ENCODE peak calls at places on chromosome 20, in six cellular contexts. R is hepatocyte, Z is aorta, S is brain microvascular endothelial cell, Q is IMR-90, T is small intestine. N is an unnamed sample.

GRCh38 chr20:63469019-63469712 is 3.3 kb downstream of the KCNQ2 start:
- DNase-seq in R (no peak), S (no peak), Z (no peak), T (no peak), Q (no peak), N (no peak)

GRCh38 chr20:52805128-52805527 is 167.0 kb upstream of the TSHZ2 start:
- DNase-seq in Q (no peak), S (no peak), T (no peak), R (no peak), Z (no peak), N (no peak)

GRCh38 chr20:47557218-47557617 is 55.5 kb downstream of the NCOA3 start:
- DNase-seq in Z (no peak), Q (no peak), T (no peak), R (no peak), S (no peak), N (no peak)

GRCh38 chr20:63942250-63943006 is 13.8 kb downstream of the UCKL1 start:
- DNase-seq in Z (peak), R (no peak), Q (peak), S (no peak), T (peak), N (no peak)

GRCh38 chr20:34240121-34240520 is 1.1 kb upstream of the ASIP start:
- DNase-seq in Q (no peak), R (no peak), T (no peak), Z (no peak), S (no peak), N (no peak)

GRCh38 chr20:33279261-33279910 is 3.6 kb upstream of the BPIFB1 start:
- DNase-seq in T (no peak), Z (no peak), Q (no peak), S (no peak), R (no peak), N (no peak)

GRCh38 chr20:24653306-24653705 is 183.9 kb downstream of the SYNDIG1 start:
- DNase-seq in T (peak), R (peak), Z (no peak), S (no peak), Q (peak), N (no peak)

GRCh38 chr20:43993552-43993951 is 78.9 kb downstream of the TOX2 start:
- DNase-seq in Q (peak), S (no peak), Z (no peak), R (no peak), T (no peak), N (no peak)

GRCh38 chr20:58173930-58174707 is 54.3 kb downstream of the ANKRD60 start:
- DNase-seq in Q (no peak), R (peak), S (no peak), Z (no peak), T (no peak), N (no peak)

GRCh38 chr20:58173091-58173490 is 55.4 kb downstream of the ANKRD60 start:
- DNase-seq in S (no peak), Z (no peak), R (no peak), Q (no peak), T (no peak), N (no peak)

GRCh38 chr20:58174708-58175287 is 53.7 kb downstream of the ANKRD60 start:
- DNase-seq in R (no peak), Z (peak), S (no peak), Q (no peak), T (no peak), N (no peak)

GRCh38 chr20:58175836-58176235 is 52.6 kb downstream of the ANKRD60 start:
- DNase-seq in S (no peak), R (no peak), T (no peak), Q (no peak), Z (no peak), N (no peak)

GRCh38 chr20:58175425-58175824 is 53.0 kb downstream of the ANKRD60 start:
- DNase-seq in T (no peak), R (no peak), Z (no peak), S (no peak), Q (no peak), N (no peak)
- H3K27ac ChIP-seq in T (peak), R (peak), Z (peak), S (no peak), Q (no peak), N (no peak)

GRCh38 chr20:11210611-11211010 is 536.8 kb upstream of the JAG1 start:
- DNase-seq in T (no peak), Z (no peak), S (no peak), R (no peak), Q (no peak), N (no peak)

GRCh38 chr20:11200423-11200822 is 526.6 kb upstream of the JAG1 start:
- DNase-seq in Q (no peak), S (no peak), R (no peak), Z (no peak), T (peak), N (no peak)

GRCh38 chr20:11204926-11205768 is 531.3 kb upstream of the JAG1 start:
- DNase-seq in S (peak), Q (peak), R (peak), T (peak), Z (peak), N (no peak)

GRCh38 chr20:11207749-11208502 is 534.1 kb upstream of the JAG1 start:
- DNase-seq in R (peak), T (peak), Z (peak), Q (peak), S (peak), N (peak)

DNA sequence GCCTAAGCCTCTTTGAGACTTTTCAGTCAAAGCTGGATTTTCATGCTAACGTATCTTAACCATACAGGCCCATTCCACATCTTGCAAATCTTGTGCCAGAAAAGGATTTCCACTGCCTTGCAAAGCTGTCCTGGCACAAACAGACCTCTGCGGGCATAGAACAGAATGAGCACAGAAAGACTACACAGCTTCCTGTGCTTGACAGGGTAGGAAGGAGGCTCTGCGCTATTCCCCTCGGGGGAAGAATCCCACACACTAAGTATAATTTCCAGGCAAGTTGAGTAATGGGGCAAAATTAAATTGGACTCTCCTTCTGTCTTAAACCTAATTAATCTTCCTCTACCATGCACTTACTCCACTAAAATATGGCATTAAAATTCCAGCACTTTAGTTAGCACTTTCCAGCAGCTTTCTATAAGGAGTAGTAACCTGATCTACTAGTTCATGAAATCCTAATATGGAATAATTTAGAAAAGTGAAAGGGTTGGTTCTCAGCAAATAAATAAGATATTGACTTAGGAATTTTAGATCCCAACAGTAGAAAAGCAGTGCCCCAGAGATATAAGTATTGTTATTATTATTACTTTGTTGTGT is 532.1 kb upstream of the JAG1 start:
- DNase-seq in Z (no peak), Q (no peak), S (no peak), R (no peak), T (no peak), N (no peak)
- H3K27ac ChIP-seq in Z (peak), Q (no peak), S (no peak), R (no peak), T (no peak), N (peak)

GRCh38 chr20:22320245-22320915 is 264.0 kb downstream of the FOXA2 start:
- DNase-seq in T (no peak), Q (no peak), Z (no peak), R (no peak), S (no peak), N (peak)

GRCh38 chr20:22321191-22321590 is 263.2 kb downstream of the FOXA2 start:
- DNase-seq in S (no peak), Z (no peak), R (no peak), T (no peak), Q (no peak), N (no peak)

GRCh38 chr20:22322513-22322912 is 261.9 kb downstream of the FOXA2 start:
- DNase-seq in T (no peak), R (no peak), Q (no peak), Z (no peak), S (no peak), N (no peak)
- H3K27ac ChIP-seq in T (no peak), R (no peak), Q (no peak), Z (no peak), S (no peak), N (no peak)

DNA sequence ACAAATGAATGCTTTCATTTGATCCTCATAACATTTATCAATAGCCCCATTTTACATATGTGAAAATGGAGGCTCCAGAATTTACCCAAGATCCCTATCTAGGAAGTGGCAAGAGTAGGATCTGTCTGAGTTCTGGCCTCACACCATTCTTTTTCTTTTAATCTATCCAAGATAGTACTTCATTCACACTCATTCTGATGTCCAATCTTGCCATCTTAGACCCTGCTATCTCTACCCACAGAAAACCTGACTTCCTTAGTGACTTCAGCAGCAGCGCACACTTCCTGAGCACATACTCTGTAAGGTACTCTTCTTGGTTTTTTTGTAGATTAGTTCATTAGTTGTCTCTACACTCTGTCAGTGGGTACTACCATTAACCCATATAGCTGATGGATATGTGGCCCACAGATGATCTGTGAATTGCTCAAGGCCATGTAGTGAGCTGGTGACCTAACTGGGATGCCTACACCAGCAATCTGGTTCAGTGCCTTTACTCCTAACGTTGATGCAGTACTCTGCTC is 36.3 kb downstream of the COX4I2 start:
- DNase-seq in R (no peak), Q (no peak), T (no peak), S (no peak), Z (no peak), N (no peak)
- H3K27ac ChIP-seq in R (no peak), Q (no peak), T (peak), S (no peak), Z (peak), N (peak)